ENCODE peak calls at places on chromosomes 5 and 9, in seven cellular contexts. One of them, this sample, is unnamed.

GRCh38 chr9:81499021-81499454 is 190.3 kb downstream of the TLE1 start:
- DNase-seq in foreskin fibroblast: peak
- DNase-seq in GM12865: no peak
- DNase-seq in adipocyte: peak
- DNase-seq in B cell: no peak
- DNase-seq in ureter: peak
- DNase-seq in GM06990: no peak
- DNase-seq in this sample: no peak

GRCh38 chr9:123684393-123685149 is 245.4 kb downstream of the DENND1A start:
- DNase-seq in GM12865: peak
- DNase-seq in ureter: no peak
- DNase-seq in GM06990: no peak
- DNase-seq in foreskin fibroblast: no peak
- DNase-seq in B cell: no peak
- DNase-seq in adipocyte: no peak
- DNase-seq in this sample: no peak

GRCh38 chr9:69582544-69583297 is 89.5 kb downstream of the APBA1 start:
- DNase-seq in ureter: peak
- DNase-seq in GM12865: no peak
- DNase-seq in B cell: no peak
- DNase-seq in adipocyte: no peak
- DNase-seq in foreskin fibroblast: no peak
- DNase-seq in GM06990: no peak
- DNase-seq in this sample: no peak

GRCh38 chr9:34986541-34987047 is 3.0 kb upstream of the DNAJB5 start:
- DNase-seq in adipocyte: no peak
- DNase-seq in GM06990: peak
- DNase-seq in GM12865: peak
- DNase-seq in foreskin fibroblast: no peak
- DNase-seq in ureter: no peak
- DNase-seq in B cell: peak
- DNase-seq in this sample: no peak

GRCh38 chr5:159519365-159519764 is 189.1 kb upstream of the IL12B start:
- DNase-seq in GM06990: no peak
- DNase-seq in ureter: no peak
- DNase-seq in B cell: no peak
- DNase-seq in foreskin fibroblast: no peak
- DNase-seq in GM12865: no peak
- DNase-seq in adipocyte: no peak
- DNase-seq in this sample: no peak

GRCh38 chr9:125758986-125759811 is 12.0 kb downstream of the PBX3 start:
- DNase-seq in ureter: no peak
- DNase-seq in GM12865: no peak
- DNase-seq in foreskin fibroblast: peak
- DNase-seq in GM06990: no peak
- DNase-seq in adipocyte: peak
- DNase-seq in B cell: peak
- DNase-seq in this sample: no peak

GRCh38 chr5:122478741-122479459 is 166.9 kb downstream of the SNCAIP start:
- DNase-seq in B cell: no peak
- DNase-seq in adipocyte: peak
- DNase-seq in GM12865: no peak
- DNase-seq in GM06990: no peak
- DNase-seq in foreskin fibroblast: peak
- DNase-seq in ureter: no peak
- DNase-seq in this sample: no peak

GRCh38 chr9:15250013-15250412 is 57.0 kb downstream of the TTC39B start:
- DNase-seq in GM12865: no peak
- DNase-seq in B cell: no peak
- DNase-seq in GM06990: no peak
- DNase-seq in foreskin fibroblast: no peak
- DNase-seq in ureter: no peak
- DNase-seq in adipocyte: peak
- DNase-seq in this sample: no peak

GRCh38 chr9:129737479-129738269 is 15.2 kb downstream of the PTGES start:
- DNase-seq in GM06990: peak
- DNase-seq in B cell: peak
- DNase-seq in adipocyte: peak
- DNase-seq in GM12865: peak
- DNase-seq in ureter: peak
- DNase-seq in foreskin fibroblast: no peak
- DNase-seq in this sample: peak

GRCh38 chr5:138463335-138464017 is 1.8 kb upstream of the EGR1 start:
- DNase-seq in ureter: no peak
- DNase-seq in foreskin fibroblast: no peak
- DNase-seq in GM06990: no peak
- DNase-seq in adipocyte: no peak
- DNase-seq in B cell: no peak
- DNase-seq in GM12865: peak
- DNase-seq in this sample: no peak

GRCh38 chr5:179679014-179679674 is 1.7 kb downstream of the CBY3 start:
- DNase-seq in B cell: peak
- DNase-seq in foreskin fibroblast: no peak
- DNase-seq in GM12865: peak
- DNase-seq in ureter: peak
- DNase-seq in GM06990: no peak
- DNase-seq in adipocyte: peak
- DNase-seq in this sample: peak

GRCh38 chr5:52987711-52988329 is 1.3 kb upstream of the ITGA2 start:
- DNase-seq in foreskin fibroblast: peak
- DNase-seq in ureter: peak
- DNase-seq in B cell: no peak
- DNase-seq in adipocyte: no peak
- DNase-seq in GM12865: no peak
- DNase-seq in GM06990: no peak
- DNase-seq in this sample: no peak

GRCh38 chr5:145316282-145316681 is 518.9 kb downstream of the PRELID2 start:
- DNase-seq in foreskin fibroblast: no peak
- DNase-seq in GM12865: no peak
- DNase-seq in adipocyte: no peak
- DNase-seq in B cell: no peak
- DNase-seq in GM06990: no peak
- DNase-seq in ureter: no peak
- DNase-seq in this sample: no peak

GRCh38 chr9:127796225-127796813 is 6.4 kb upstream of the FPGS start:
- DNase-seq in GM12865: no peak
- DNase-seq in GM06990: no peak
- DNase-seq in ureter: no peak
- DNase-seq in adipocyte: no peak
- DNase-seq in foreskin fibroblast: no peak
- DNase-seq in B cell: no peak
- DNase-seq in this sample: peak

GRCh38 chr9:85276743-85277142 is 465.0 kb downstream of the AGTPBP1 start:
- DNase-seq in GM12865: no peak
- DNase-seq in GM06990: no peak
- DNase-seq in ureter: no peak
- DNase-seq in B cell: no peak
- DNase-seq in adipocyte: no peak
- DNase-seq in foreskin fibroblast: no peak
- DNase-seq in this sample: no peak

GRCh38 chr5:142769251-142769792 is 855 bp upstream of the ARHGAP26 start:
- DNase-seq in foreskin fibroblast: no peak
- DNase-seq in GM12865: no peak
- DNase-seq in ureter: no peak
- DNase-seq in B cell: no peak
- DNase-seq in adipocyte: no peak
- DNase-seq in GM06990: no peak
- DNase-seq in this sample: no peak

GRCh38 chr5:124746252-124746915 is at the start of gene ZNF608:
- DNase-seq in foreskin fibroblast: peak
- DNase-seq in GM12865: peak
- DNase-seq in GM06990: no peak
- DNase-seq in B cell: no peak
- DNase-seq in adipocyte: peak
- DNase-seq in ureter: peak
- DNase-seq in this sample: no peak